ENCODE peak calls at places on chromosome 21, in eight cellular contexts. Q is Panc1, X is trophoblast cell, S is RWPE1, D is HepG2, L is GM23248, G is uterus, N is fibroblast of lung. O is an unnamed sample.

GRCh38 chr21:40029888-40030287 is 162.7 kb downstream of the PCP4 start:
- DNase-seq in D (no peak), S (no peak), G (no peak), N (no peak), X (no peak), Q (no peak), L (no peak), O (no peak)

GRCh38 chr21:20999567-21000169 is 1.5 kb downstream of the NCAM2 start:
- DNase-seq in D (peak), X (peak), Q (no peak), S (peak), N (peak), G (no peak), L (peak), O (peak)

GRCh38 chr21:15397258-15397657 is 332.5 kb upstream of the NRIP1 start:
- DNase-seq in S (no peak), G (no peak), N (no peak), L (no peak), X (no peak), Q (no peak), D (peak), O (no peak)

GRCh38 chr21:39705849-39706248 is 39.1 kb upstream of the IGSF5 start:
- DNase-seq in L (peak), D (no peak), N (no peak), X (no peak), S (no peak), G (no peak), Q (no peak), O (no peak)

GRCh38 chr21:26124421-26124833 is 46.1 kb downstream of the APP start:
- DNase-seq in Q (no peak), D (no peak), L (peak), G (no peak), S (no peak), N (peak), X (peak), O (no peak)

GRCh38 chr21:28899744-28900143 is 92.9 kb downstream of the LTN1 start:
- DNase-seq in G (no peak), S (no peak), Q (no peak), X (peak), N (peak), L (peak), D (no peak), O (no peak)

GRCh38 chr21:15278279-15278678 is 213.5 kb upstream of the NRIP1 start:
- DNase-seq in L (no peak), S (no peak), Q (no peak), N (no peak), D (no peak), G (no peak), X (peak), O (no peak)

GRCh38 chr21:40847956-40848355 is 998 bp upstream of the DSCAM start:
- DNase-seq in G (no peak), L (no peak), N (no peak), X (no peak), Q (no peak), S (no peak), D (no peak), O (no peak)

GRCh38 chr21:23853796-23854379 is 1753.4 kb downstream of the MRPL39 start:
- DNase-seq in D (no peak), X (peak), S (peak), G (no peak), N (peak), L (peak), Q (no peak), O (no peak)

GRCh38 chr21:31557421-31557955 is 102.0 kb upstream of the SOD1 start:
- DNase-seq in G (no peak), X (peak), S (no peak), Q (no peak), D (no peak), N (no peak), L (no peak), O (no peak)

GRCh38 chr21:36710729-36711048 is 11.8 kb downstream of the SIM2 start:
- DNase-seq in S (no peak), X (no peak), D (no peak), L (no peak), G (no peak), Q (no peak), N (no peak), O (peak)

GRCh38 chr21:23162213-23162946 is 2164.2 kb downstream of the NCAM2 start:
- DNase-seq in X (no peak), S (no peak), G (no peak), L (no peak), N (no peak), D (no peak), Q (peak), O (no peak)

GRCh38 chr21:14383596-14384210 is 757 bp upstream of the HSPA13 start:
- DNase-seq in S (no peak), D (no peak), X (peak), N (peak), G (no peak), Q (no peak), L (peak), O (peak)

GRCh38 chr21:28445081-28445830 is 547.4 kb downstream of the LTN1 start:
- DNase-seq in S (no peak), N (peak), D (no peak), L (peak), G (no peak), X (peak), Q (no peak), O (no peak)

GRCh38 chr21:29470397-29470796 is 171.7 kb downstream of the BACH1 start:
- DNase-seq in X (no peak), Q (no peak), G (no peak), S (no peak), L (no peak), D (peak), N (peak), O (no peak)

GRCh38 chr21:16588433-16588860 is 858.7 kb downstream of the USP25 start:
- DNase-seq in X (peak), Q (peak), L (peak), D (no peak), S (peak), N (peak), G (peak), O (no peak)

GRCh38 chr21:16891821-16892220 is 621.0 kb upstream of the CXADR start:
- DNase-seq in N (peak), Q (no peak), G (no peak), L (peak), X (peak), D (no peak), S (no peak), O (no peak)

GRCh38 chr21:31142600-31142999 is 104.3 kb upstream of the KRTAP19-8 start:
- DNase-seq in S (no peak), L (no peak), G (no peak), Q (no peak), X (no peak), N (no peak), D (no peak), O (no peak)

GRCh38 chr21:16708431-16708830 is 804.4 kb upstream of the CXADR start:
- DNase-seq in X (no peak), Q (no peak), D (no peak), G (peak), N (peak), S (no peak), L (peak), O (no peak)

GRCh38 chr21:29320021-29320420 is 21.3 kb downstream of the BACH1 start:
- DNase-seq in Q (no peak), S (no peak), X (no peak), D (no peak), N (no peak), L (no peak), G (no peak), O (peak)

GRCh38 chr21:16176570-16176969 is 446.8 kb downstream of the USP25 start:
- DNase-seq in N (peak), Q (no peak), D (no peak), X (no peak), S (no peak), G (no peak), L (peak), O (no peak)

DNA sequence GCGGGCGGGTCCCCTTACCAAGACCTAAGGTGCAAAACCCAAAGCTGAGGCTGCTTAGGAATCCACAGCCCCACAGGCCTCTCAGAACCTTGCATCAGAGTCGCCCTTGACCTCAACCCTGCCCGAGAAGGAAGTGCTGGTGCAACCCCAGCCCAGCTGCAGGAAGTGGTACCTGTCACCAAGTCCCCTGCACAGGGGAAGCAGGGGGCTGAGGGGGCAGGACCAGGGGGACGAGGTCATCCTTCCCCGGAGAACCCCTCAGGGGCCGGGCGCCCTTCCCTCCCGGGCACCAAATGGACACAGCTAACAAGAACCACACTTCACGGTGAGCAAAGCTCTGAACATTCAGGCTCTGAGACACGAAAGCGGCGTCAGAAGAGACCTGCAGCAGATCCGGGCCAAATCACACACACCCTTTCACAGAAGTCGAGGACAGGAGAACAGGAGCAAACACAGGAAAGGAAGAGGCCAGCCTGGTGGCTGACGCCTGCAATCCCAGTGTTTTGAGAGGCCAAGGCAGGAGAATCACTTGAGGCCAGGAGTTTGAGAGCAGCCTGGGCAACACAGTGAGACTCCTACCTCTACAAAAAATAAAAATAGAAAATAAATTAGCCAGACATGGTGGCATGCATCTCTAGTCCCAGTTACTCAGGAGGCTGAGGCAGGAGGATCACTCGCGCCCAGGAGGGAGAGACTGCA is 6.4 kb downstream of the ITGB2 start:
- DNase-seq in Q (no peak), D (peak), N (no peak), G (no peak), L (no peak), X (no peak), S (no peak), O (peak)
- H3K27ac ChIP-seq in Q (peak), D (peak), N (no peak), G (no peak), L (no peak), X (no peak), S (peak), O (peak)

DNA sequence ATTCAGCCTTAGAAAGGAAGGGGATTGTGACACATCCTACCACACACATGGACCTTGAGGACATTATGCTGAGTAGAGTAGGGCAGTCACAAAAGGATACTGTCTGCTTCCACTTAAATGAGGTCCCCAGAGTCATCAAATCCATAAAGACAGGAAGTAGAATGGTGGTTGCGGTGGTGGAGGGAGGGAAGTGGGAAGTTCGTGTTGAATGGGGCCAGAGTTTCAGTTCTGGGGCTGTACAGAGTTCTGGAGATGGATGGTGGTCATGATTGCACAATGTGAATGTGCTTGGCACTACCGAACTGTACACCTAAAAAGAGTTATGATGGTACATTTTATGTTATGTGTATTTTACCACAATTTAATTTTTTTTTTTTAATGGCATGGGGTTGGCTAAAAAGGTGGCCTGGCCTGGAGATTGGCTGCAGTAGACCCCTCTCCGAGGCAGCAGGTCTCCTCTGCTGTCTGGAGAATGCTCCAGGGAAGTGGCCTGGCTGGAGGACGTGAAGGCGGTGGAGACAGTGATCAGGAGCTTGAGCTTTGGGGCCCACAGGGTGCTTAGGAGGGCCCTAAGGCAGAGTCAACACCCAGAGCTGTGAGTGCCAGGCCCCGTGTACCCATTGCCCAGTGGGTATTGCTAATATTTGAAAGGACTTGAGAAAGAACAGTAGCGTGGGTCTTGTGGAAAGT is 30.4 kb downstream of the IFNGR2 start:
- DNase-seq in L (no peak), S (no peak), Q (no peak), D (no peak), X (peak), G (no peak), N (no peak), O (no peak)
- H3K27ac ChIP-seq in L (peak), S (peak), Q (no peak), D (no peak), X (no peak), G (peak), N (no peak), O (no peak)

GRCh38 chr21:45367402-45368351 is 37.3 kb upstream of the COL18A1 start:
- DNase-seq in S (no peak), G (no peak), N (no peak), X (no peak), D (peak), Q (no peak), L (no peak), O (no peak)
- H3K27ac ChIP-seq in S (peak), G (peak), N (peak), X (no peak), D (peak), Q (peak), L (no peak), O (peak)

DNA sequence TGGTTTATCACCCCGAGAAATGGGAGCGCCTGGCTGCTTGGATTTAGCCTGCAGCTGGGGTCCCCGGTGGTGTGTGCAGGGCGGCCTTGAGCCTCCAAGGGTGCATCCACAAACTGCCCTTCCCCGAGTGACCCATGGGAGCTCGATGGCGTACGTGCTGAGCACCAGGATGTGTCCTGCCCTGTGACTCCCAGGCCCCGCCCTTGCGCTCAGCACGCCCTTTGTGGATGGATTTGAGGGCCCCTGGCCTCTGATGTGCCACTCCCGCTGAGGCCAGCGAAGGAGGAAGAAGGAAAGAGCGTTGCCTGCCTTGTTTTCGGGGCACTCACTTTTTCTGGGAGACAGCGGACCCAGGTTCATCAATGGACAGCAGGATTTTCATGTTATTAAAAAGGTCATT is 1.7 kb upstream of the TFF3 start:
- DNase-seq in L (no peak), Q (no peak), S (no peak), X (no peak), G (peak), D (no peak), N (no peak), O (peak)
- H3K27ac ChIP-seq in L (no peak), Q (no peak), S (no peak), X (no peak), G (no peak), D (no peak), N (no peak), O (no peak)

DNA sequence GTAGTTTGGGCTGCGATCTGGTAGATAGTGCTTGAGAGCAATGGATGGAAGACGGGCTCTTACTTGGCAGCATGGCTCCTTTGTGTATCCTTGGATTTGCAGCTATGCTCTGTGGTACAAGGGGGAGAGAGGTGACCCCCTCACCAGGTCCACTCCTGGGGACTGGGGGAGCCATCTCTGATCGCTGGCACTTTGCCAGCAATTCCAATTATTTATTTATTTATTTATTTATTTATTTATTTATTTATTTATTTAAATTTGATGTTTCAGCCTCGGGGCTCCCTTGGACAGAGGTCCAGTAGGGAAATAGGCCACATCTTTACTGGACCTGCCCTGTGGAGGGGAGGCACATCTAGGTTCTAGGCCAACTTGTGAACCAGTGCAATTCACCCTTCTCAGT is 18.3 kb downstream of the TCP10L start:
- DNase-seq in D (no peak), X (no peak), G (no peak), Q (no peak), S (no peak), N (no peak), L (no peak), O (no peak)
- H3K27ac ChIP-seq in D (no peak), X (no peak), G (no peak), Q (no peak), S (no peak), N (no peak), L (no peak), O (no peak)

GRCh38 chr21:38342734-38343133 is 85.9 kb downstream of the KCNJ15 start:
- DNase-seq in D (no peak), G (no peak), N (no peak), Q (no peak), X (no peak), L (no peak), S (no peak), O (no peak)
- H3K27ac ChIP-seq in D (no peak), G (no peak), N (no peak), Q (no peak), X (no peak), L (no peak), S (no peak), O (no peak)

GRCh38 chr21:42799948-42800347 is 79.4 kb downstream of the WDR4 start:
- DNase-seq in D (no peak), Q (no peak), N (no peak), X (no peak), S (no peak), G (no peak), L (no peak), O (no peak)
- H3K27ac ChIP-seq in D (no peak), Q (no peak), N (no peak), X (no peak), S (no peak), G (no peak), L (no peak), O (no peak)

DNA sequence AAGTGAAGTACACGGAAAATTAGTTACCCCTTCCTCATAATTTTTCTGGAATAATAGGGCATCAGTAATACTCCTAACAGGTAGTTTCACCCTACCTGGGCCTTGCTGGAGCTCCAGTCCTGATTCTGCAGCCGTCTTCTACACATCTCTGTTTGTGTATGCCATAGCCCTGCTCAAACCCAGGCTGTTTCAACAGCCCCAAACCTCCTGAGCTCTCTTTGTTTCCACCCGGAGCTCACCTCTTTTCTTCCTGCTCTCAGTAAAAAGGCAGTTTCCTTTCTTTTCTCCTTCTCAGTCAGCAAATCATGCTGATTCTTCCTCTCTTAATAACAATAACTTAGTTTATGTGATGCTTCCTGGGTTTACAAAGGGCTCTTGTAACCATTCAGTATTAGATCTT is 355.1 kb upstream of the RUNX1 start:
- DNase-seq in X (no peak), L (no peak), D (no peak), N (no peak), S (no peak), Q (no peak), G (no peak), O (no peak)
- H3K27ac ChIP-seq in X (no peak), L (no peak), D (no peak), N (no peak), S (no peak), Q (no peak), G (no peak), O (no peak)

GRCh38 chr21:46084709-46085108 is 13.2 kb upstream of the COL6A2 start:
- DNase-seq in Q (no peak), D (no peak), G (peak), N (no peak), L (no peak), X (no peak), S (no peak), O (no peak)

GRCh38 chr21:46082638-46083270 is 15.2 kb upstream of the COL6A2 start:
- DNase-seq in Q (no peak), G (peak), X (no peak), N (no peak), D (no peak), S (no peak), L (peak), O (no peak)

GRCh38 chr21:46081862-46082637 is 15.9 kb upstream of the COL6A2 start:
- DNase-seq in D (no peak), L (no peak), X (no peak), S (no peak), N (no peak), G (peak), Q (no peak), O (no peak)

GRCh38 chr21:46084041-46084561 is 13.8 kb upstream of the COL6A2 start:
- DNase-seq in G (no peak), L (no peak), N (no peak), X (no peak), S (no peak), Q (no peak), D (no peak), O (no peak)

GRCh38 chr21:46083271-46084040 is 14.5 kb upstream of the COL6A2 start:
- DNase-seq in S (no peak), L (peak), N (no peak), G (peak), Q (no peak), D (no peak), X (no peak), O (no peak)
- H3K27ac ChIP-seq in S (no peak), L (peak), N (peak), G (peak), Q (no peak), D (no peak), X (no peak), O (no peak)

GRCh38 chr21:46438241-46438640 is 20.4 kb upstream of the DIP2A start:
- DNase-seq in D (no peak), S (no peak), L (no peak), Q (no peak), X (no peak), N (no peak), G (no peak), O (no peak)

GRCh38 chr21:46435786-46436227 is 22.9 kb upstream of the DIP2A start:
- DNase-seq in Q (no peak), X (no peak), D (no peak), L (no peak), N (no peak), S (no peak), G (no peak), O (no peak)

GRCh38 chr21:46437511-46437910 is 21.2 kb upstream of the DIP2A start:
- DNase-seq in S (no peak), N (no peak), X (no peak), G (no peak), L (no peak), D (no peak), Q (no peak), O (no peak)

GRCh38 chr21:46437096-46437498 is 21.6 kb upstream of the DIP2A start:
- DNase-seq in S (no peak), X (no peak), D (no peak), Q (no peak), N (no peak), L (no peak), G (no peak), O (no peak)

DNA sequence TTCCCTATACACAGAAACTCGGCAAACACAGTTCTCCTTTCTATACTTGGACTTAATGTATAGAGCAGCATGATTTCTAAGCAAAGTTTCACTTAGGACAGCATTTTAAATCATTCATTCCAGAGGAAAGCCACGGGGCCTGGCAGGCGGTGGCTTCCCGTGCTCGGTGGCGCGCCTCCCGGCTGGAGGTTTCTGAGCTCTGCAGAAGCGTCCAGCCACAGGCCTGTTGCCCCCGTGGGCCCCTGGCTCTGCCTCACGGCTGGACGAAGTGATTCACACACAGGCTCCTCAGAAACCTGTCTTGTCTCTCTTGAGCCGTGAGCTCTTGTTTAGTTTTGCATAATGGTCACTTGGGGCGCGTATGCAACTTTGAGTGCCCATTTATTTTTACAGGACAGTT is 22.1 kb upstream of the DIP2A start:
- DNase-seq in N (no peak), Q (no peak), S (no peak), D (no peak), X (no peak), L (no peak), G (no peak), O (no peak)
- H3K27ac ChIP-seq in N (no peak), Q (no peak), S (no peak), D (no peak), X (no peak), L (no peak), G (no peak), O (no peak)